ENCODE peak calls at places on chromosomes 13 and 19, in five cellular contexts. H is Kasumi-1, Z is tibial nerve, C is A549, U is fibroblast of gingiva. R is an unnamed sample.

GRCh38 chr13:76764429-76764828 is 121.8 kb downstream of the KCTD12 start:
- DNase-seq in H (peak), Z (peak), C (no peak), U (peak), R (no peak)

GRCh38 chr19:7905298-7905697 is 1.6 kb downstream of the MAP2K7 start:
- DNase-seq in H (no peak), Z (no peak), C (no peak), U (no peak), R (no peak)

GRCh38 chr19:45667620-45668341 is at the start of gene GIPR:
- DNase-seq in H (peak), Z (no peak), C (peak), U (no peak), R (no peak)

GRCh38 chr19:30799854-30800755 is 427.9 kb downstream of the ZNF536 start:
- DNase-seq in H (no peak), Z (peak), C (peak), U (no peak), R (peak)

GRCh38 chr19:20278342-20278741 is 111.3 kb downstream of the ZNF486 start:
- DNase-seq in H (peak), Z (no peak), C (no peak), U (peak), R (no peak)

GRCh38 chr19:45767410-45767880 is 1.6 kb downstream of the SIX5 start:
- DNase-seq in H (no peak), Z (peak), C (peak), U (peak), R (no peak)

GRCh38 chr19:44869728-44870470 is 21.2 kb upstream of the TOMM40 start:
- DNase-seq in H (peak), Z (peak), C (no peak), U (no peak), R (no peak)

GRCh38 chr13:75445717-75446529 is 36.0 kb downstream of the TBC1D4 start:
- DNase-seq in H (no peak), Z (no peak), C (no peak), U (peak), R (no peak)

R was measured in NCI-H1048.